ENCODE peak calls at places on chromosomes 2 and 18, in six cellular contexts. W is uterus; J is hepatocyte; C is HCEC 1CT; O is ovary; V is CD8-positive, alpha-beta T cell. A is an unnamed sample.

GRCh38 chr2:95296036-95296435 is 1.1 kb upstream of the KCNIP3 start:
- DNase-seq in W (no peak), J (no peak), C (no peak), O (no peak), V (no peak), A (no peak)

GRCh38 chr2:18597618-18598017 is 8.2 kb upstream of the NT5C1B start:
- DNase-seq in W (no peak), J (no peak), C (no peak), O (no peak), V (no peak), A (no peak)

GRCh38 chr2:48799605-48800004 is 44.1 kb upstream of the LHCGR start:
- DNase-seq in W (no peak), J (peak; percentile 20), C (no peak), O (no peak), V (no peak), A (no peak)

GRCh38 chr18:28175047-28175929 is 1.6 kb downstream of the CDH2 start:
- DNase-seq in W (no peak), J (peak; percentile 82), C (no peak), O (peak; percentile 26), V (no peak), A (peak; percentile 42)

GRCh38 chr2:63663013-63663864 is 74.5 kb downstream of the MDH1 start:
- DNase-seq in W (no peak), J (no peak), C (peak; percentile 18), O (no peak), V (no peak), A (no peak)

GRCh38 chr2:176085861-176086771 is 2.4 kb upstream of the EVX2 start:
- DNase-seq in W (no peak), J (peak; percentile 76), C (peak; percentile 32), O (no peak), V (no peak), A (no peak)

GRCh38 chr2:233075141-233075965 is 15.2 kb downstream of the INPP5D start:
- DNase-seq in W (no peak), J (no peak), C (no peak), O (no peak), V (no peak), A (no peak)

GRCh38 chr18:75884728-75885127 is 457.2 kb upstream of the SMIM21 start:
- DNase-seq in W (no peak), J (no peak), C (no peak), O (no peak), V (no peak), A (no peak)

GRCh38 chr2:172102858-172103359 is at the start of gene DLX2:
- DNase-seq in W (peak; percentile 47), J (peak; percentile 95), C (peak; percentile 80), O (peak; percentile 67), V (peak; percentile 42), A (peak; percentile 91)

GRCh38 chr2:99780276-99780675 is 290.5 kb upstream of the REV1 start:
- DNase-seq in W (no peak), J (no peak), C (no peak), O (no peak), V (no peak), A (no peak)

GRCh38 chr2:96734899-96735585 is 4.8 kb downstream of the LMAN2L start:
- DNase-seq in W (no peak), J (no peak), C (no peak), O (peak; percentile 78), V (no peak), A (no peak)

GRCh38 chr2:115678129-115678528 is 1235.7 kb downstream of the DPP10 start:
- DNase-seq in W (no peak), J (no peak), C (no peak), O (no peak), V (no peak), A (no peak)

GRCh38 chr2:42142476-42143184 is 26.5 kb upstream of the EML4 start:
- DNase-seq in W (no peak), J (peak; percentile 57), C (no peak), O (no peak), V (no peak), A (no peak)

GRCh38 chr18:26511339-26512071 is 36.8 kb downstream of the KCTD1 start:
- DNase-seq in W (no peak), J (no peak), C (no peak), O (no peak), V (no peak), A (no peak)

GRCh38 chr2:171289336-171289735 is 128.6 kb upstream of the TLK1 start:
- DNase-seq in W (no peak), J (no peak), C (no peak), O (no peak), V (no peak), A (no peak)

GRCh38 chr2:96891591-96892333 is 21.9 kb upstream of the SEMA4C start:
- DNase-seq in W (peak; percentile 61), J (no peak), C (no peak), O (peak; percentile 59), V (peak; percentile 11), A (no peak)

GRCh38 chr2:28366496-28367282 is 26.0 kb upstream of the FOSL2 start:
- DNase-seq in W (no peak), J (peak; percentile 72), C (no peak), O (no peak), V (peak; percentile 47), A (no peak)

A was measured in HFFc6.